ENCODE peak calls at places on chromosome 13, in seven cellular contexts. F is neural progenitor cell, H is fibroblast of villous mesenchyme, R is OCI-LY7, S is hepatocyte, K is psoas muscle, I is AG10803. M is an unnamed sample.

GRCh38 chr13:51645154-51645650 is 60.9 kb downstream of the WDFY2 start:
- DNase-seq in F (no peak), H (peak; percentile 86), R (peak; percentile 70), S (peak; percentile 47), K (no peak), I (peak; percentile 91), M (peak; percentile 79)

GRCh38 chr13:52968074-52968700 is 60.4 kb upstream of the OLFM4 start:
- DNase-seq in F (peak; percentile 92), H (peak; percentile 40), R (peak; percentile 74), S (peak; percentile 91), K (peak; percentile 49), I (peak; percentile 59), M (peak; percentile 7)

GRCh38 chr13:44758595-44759221 is 182.6 kb upstream of the TSC22D1 start:
- DNase-seq in F (no peak), H (peak; percentile 80), R (no peak), S (peak; percentile 58), K (no peak), I (peak; percentile 76), M (peak; percentile 81)

GRCh38 chr13:108086678-108087077 is 128.7 kb downstream of the LIG4 start:
- DNase-seq in F (peak; percentile 18), H (peak; percentile 25), R (no peak), S (peak; percentile 35), K (no peak), I (peak; percentile 0), M (no peak)

GRCh38 chr13:30607908-30608307 is 9.8 kb upstream of the USPL1 start:
- DNase-seq in F (no peak), H (no peak), R (peak; percentile 89), S (no peak), K (no peak), I (no peak), M (no peak)

GRCh38 chr13:78372581-78372980 is 230.8 kb downstream of the POU4F1 start:
- DNase-seq in F (no peak), H (no peak), R (no peak), S (no peak), K (no peak), I (no peak), M (no peak)

GRCh38 chr13:66962953-66963352 is 267.2 kb downstream of the PCDH9 start:
- DNase-seq in F (no peak), H (no peak), R (no peak), S (no peak), K (no peak), I (no peak), M (no peak)

GRCh38 chr13:99376132-99376531 is 68.9 kb upstream of the GPR183 start:
- DNase-seq in F (no peak), H (no peak), R (peak; percentile 24), S (no peak), K (no peak), I (no peak), M (no peak)

GRCh38 chr13:52043675-52044074 is 19.2 kb downstream of the UTP14C start:
- DNase-seq in F (no peak), H (no peak), R (no peak), S (no peak), K (no peak), I (no peak), M (no peak)

GRCh38 chr13:95067303-95067702 is 233.9 kb downstream of the ABCC4 start:
- DNase-seq in F (no peak), H (no peak), R (no peak), S (no peak), K (no peak), I (peak; percentile 16), M (no peak)

GRCh38 chr13:29457299-29457698 is 138.2 kb downstream of the SLC7A1 start:
- DNase-seq in F (no peak), H (peak; percentile 83), R (no peak), S (no peak), K (no peak), I (peak; percentile 92), M (peak; percentile 81)

GRCh38 chr13:95360052-95360451 is 58.8 kb upstream of the ABCC4 start:
- DNase-seq in F (no peak), H (no peak), R (no peak), S (no peak), K (no peak), I (no peak), M (no peak)

GRCh38 chr13:87923713-87924112 is 252.5 kb downstream of the SLITRK5 start:
- DNase-seq in F (no peak), H (no peak), R (no peak), S (no peak), K (no peak), I (no peak), M (no peak)

GRCh38 chr13:94550030-94550738 is 45.8 kb downstream of the TGDS start:
- DNase-seq in F (no peak), H (peak; percentile 34), R (no peak), S (no peak), K (no peak), I (peak; percentile 49), M (peak; percentile 47)

GRCh38 chr13:76297331-76297730 is 588.9 kb downstream of the KCTD12 start:
- DNase-seq in F (no peak), H (no peak), R (no peak), S (no peak), K (no peak), I (no peak), M (no peak)

GRCh38 chr13:26401069-26401468 is 147.1 kb downstream of the CDK8 start:
- DNase-seq in F (no peak), H (no peak), R (no peak), S (no peak), K (no peak), I (no peak), M (no peak)

GRCh38 chr13:67951431-67951830 is 721.3 kb upstream of the PCDH9 start:
- DNase-seq in F (no peak), H (no peak), R (no peak), S (no peak), K (no peak), I (no peak), M (no peak)

GRCh38 chr13:49457221-49457620 is 13.1 kb downstream of the SETDB2 start:
- DNase-seq in F (no peak), H (no peak), R (no peak), S (no peak), K (no peak), I (peak; percentile 71), M (no peak)

GRCh38 chr13:104683789-104684188 is 1617.6 kb upstream of the SLC10A2 start:
- DNase-seq in F (peak; percentile 14), H (no peak), R (no peak), S (no peak), K (no peak), I (no peak), M (no peak)

GRCh38 chr13:38514575-38514974 is 164.9 kb downstream of the UFM1 start:
- DNase-seq in F (no peak), H (no peak), R (no peak), S (no peak), K (no peak), I (no peak), M (no peak)

GRCh38 chr13:40993987-40994386 is 25.1 kb downstream of the ELF1 start:
- DNase-seq in F (no peak), H (no peak), R (no peak), S (peak; percentile 83), K (no peak), I (no peak), M (no peak)

GRCh38 chr13:29901714-29902631 is 51.6 kb upstream of the UBL3 start:
- DNase-seq in F (no peak), H (peak; percentile 99), R (no peak), S (peak; percentile 73), K (no peak), I (peak; percentile 97), M (peak; percentile 90)

GRCh38 chr13:29893438-29893837 is 43.0 kb upstream of the UBL3 start:
- DNase-seq in F (no peak), H (no peak), R (no peak), S (no peak), K (no peak), I (peak; percentile 75), M (peak; percentile 49)

GRCh38 chr13:52371736-52372247 is 34.2 kb downstream of the THSD1 start:
- DNase-seq in F (peak; percentile 20), H (peak; percentile 30), R (no peak), S (no peak), K (no peak), I (peak; percentile 48), M (no peak)

GRCh38 chr13:95155504-95155903 is 145.7 kb downstream of the ABCC4 start:
- DNase-seq in F (no peak), H (no peak), R (no peak), S (no peak), K (no peak), I (no peak), M (no peak)

DNA sequence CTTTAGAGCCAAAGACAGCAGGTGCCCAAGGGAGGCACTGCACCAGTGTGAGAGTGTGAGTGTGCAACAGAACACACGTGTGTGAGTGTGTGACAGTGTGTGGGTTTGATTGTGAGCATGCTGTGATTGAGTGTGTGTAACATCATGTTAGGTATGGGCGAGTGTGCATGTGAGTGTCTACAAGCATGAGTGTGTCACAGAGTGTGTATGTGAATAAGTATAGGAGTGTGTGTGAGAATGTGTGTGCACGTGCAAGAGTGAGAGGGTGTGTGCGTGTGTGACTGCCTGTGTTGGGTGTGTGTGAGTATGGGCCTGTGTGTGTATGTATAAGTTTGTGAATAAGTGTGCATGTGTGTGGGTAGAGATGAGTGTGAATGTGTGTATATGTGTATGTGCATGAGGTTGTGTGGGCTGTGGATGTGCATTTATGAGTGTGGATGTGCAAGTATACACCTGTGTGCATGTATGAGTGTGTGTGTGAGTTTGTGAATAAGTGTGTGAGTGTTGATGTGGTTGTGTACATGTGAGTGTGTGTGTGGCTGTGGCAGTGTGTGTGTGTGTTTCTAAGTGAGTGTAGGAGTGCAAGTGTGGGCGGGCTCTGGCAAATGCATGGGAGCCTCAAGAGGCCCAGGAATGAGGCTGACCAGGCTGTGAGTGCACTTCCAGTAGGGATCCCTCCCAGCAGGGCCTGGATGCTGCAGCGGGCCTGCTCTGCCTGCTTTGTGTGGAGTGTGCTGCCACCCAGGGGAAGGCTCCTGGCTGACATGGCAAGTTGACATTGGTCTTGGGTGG is 198.4 kb downstream of the COL4A1 start:
- DNase-seq in F (peak; percentile 75), H (peak; percentile 89), R (no peak), S (peak; percentile 91), K (peak; percentile 78), I (peak; percentile 90), M (peak; percentile 90)
- TF ChIP-seq CTCF in F (peak; percentile 70), H (peak; percentile 95), R (no peak), S (peak; percentile 88), K (peak; percentile 61), I (peak; percentile 93), M (peak; percentile 87)

GRCh38 chr13:110304256-110304655 is 2.7 kb downstream of the COL4A1 start:
- DNase-seq in F (no peak), H (peak; percentile 83), R (no peak), S (peak; percentile 35), K (no peak), I (peak; percentile 28), M (peak; percentile 79)
- H3K4me3 ChIP-seq in F (no peak overlapping the region), H (peak overlapping the region; percentile 88), R (no peak overlapping the region), S (no peak overlapping the region), K (peak overlapping the region; percentile 77), I (no peak overlapping the region), M (no peak overlapping the region)

GRCh38 chr13:98349731-98350305 is 172.7 kb upstream of the RNF113B start:
- DNase-seq in F (peak; percentile 74), H (no peak), R (peak; percentile 2), S (peak; percentile 34), K (no peak), I (no peak), M (no peak)
- TF ChIP-seq CTCF in F (peak; percentile 59), H (no peak), R (peak; percentile 45), S (peak; percentile 34), K (peak; percentile 9), I (no peak), M (no peak)

DNA sequence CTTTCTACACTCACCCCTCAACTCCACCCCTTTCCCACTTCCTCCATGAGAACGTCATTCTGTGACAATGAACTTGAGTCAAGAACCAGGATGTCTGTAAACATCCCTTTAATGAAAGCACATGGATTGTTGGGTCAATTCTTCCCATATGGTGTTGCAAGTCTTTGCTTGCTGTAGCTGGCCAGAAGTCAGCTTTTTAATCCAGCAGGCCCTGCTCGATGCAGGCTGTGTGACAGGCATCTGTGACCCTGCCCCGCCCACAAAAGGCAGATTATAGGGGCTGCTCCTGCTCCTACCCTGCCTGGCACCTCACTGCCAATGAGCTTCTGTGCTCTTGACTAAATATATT is 78.0 kb downstream of the STARD13 start:
- DNase-seq in F (no peak), H (peak; percentile 98), R (no peak), S (peak; percentile 52), K (peak; percentile 17), I (peak; percentile 97), M (peak; percentile 96)
- H3K4me3 ChIP-seq in F (no peak overlapping the region), H (no peak overlapping the region), R (no peak overlapping the region), S (no peak overlapping the region), K (no peak overlapping the region), I (no peak overlapping the region), M (no peak overlapping the region)